ENCODE peak calls at places on chromosomes 11 and 22, in five cellular contexts. D is fibroblast of the aortic adventitia, E is IMR-90, W is keratinocyte, X is MM.1S. M is an unnamed sample.

GRCh38 chr22:44702479-44703219 is 645 bp downstream of the PRR5 start:
- DNase-seq in D (no peak), E (peak), W (no peak), X (no peak), M (no peak)

GRCh38 chr11:10498022-10498400 is 42.9 kb downstream of the AMPD3 start:
- DNase-seq in D (no peak), E (no peak), W (no peak), X (no peak), M (no peak)

GRCh38 chr11:94602430-94603372 is 35.5 kb downstream of the PIWIL4 start:
- DNase-seq in D (peak), E (peak), W (no peak), X (peak), M (no peak)

GRCh38 chr11:75625970-75626691 is 42.7 kb downstream of the MAP6 start:
- DNase-seq in D (peak), E (peak), W (no peak), X (no peak), M (no peak)

GRCh38 chr11:12430912-12431311 is 53.5 kb downstream of the PARVA start:
- DNase-seq in D (peak), E (peak), W (no peak), X (no peak), M (no peak)

GRCh38 chr22:19330865-19331418 is 39.4 kb upstream of the CLTCL1 start:
- DNase-seq in D (no peak), E (no peak), W (no peak), X (no peak), M (no peak)

GRCh38 chr11:125952973-125953372 is 7.1 kb downstream of the VSIG10L2 start:
- DNase-seq in D (peak), E (no peak), W (no peak), X (no peak), M (no peak)

GRCh38 chr22:49380828-49381114 is 446.9 kb downstream of the BRD1 start:
- DNase-seq in D (no peak), E (no peak), W (no peak), X (no peak), M (peak)

GRCh38 chr11:91591021-91591420 is 633.6 kb upstream of the FAT3 start:
- DNase-seq in D (no peak), E (no peak), W (no peak), X (no peak), M (no peak)

GRCh38 chr22:30712094-30712493 is 17.4 kb downstream of the OSBP2 start:
- DNase-seq in D (no peak), E (no peak), W (no peak), X (no peak), M (no peak)

GRCh38 chr11:26333906-26334305 is 2.0 kb downstream of the ANO3 start:
- DNase-seq in D (peak), E (no peak), W (no peak), X (no peak), M (no peak)

GRCh38 chr11:23569547-23569946 is 709.3 kb upstream of the CCDC179 start:
- DNase-seq in D (no peak), E (no peak), W (no peak), X (peak), M (no peak)

GRCh38 chr11:36454551-36454950 is 55.5 kb downstream of the TRAF6 start:
- DNase-seq in D (no peak), E (no peak), W (no peak), X (no peak), M (no peak)

GRCh38 chr11:106482920-106483761 is 405.7 kb downstream of the AASDHPPT start:
- DNase-seq in D (peak), E (peak), W (no peak), X (no peak), M (no peak)

GRCh38 chr11:62555464-62556092 is 9.0 kb upstream of the AHNAK start:
- DNase-seq in D (peak), E (peak), W (no peak), X (peak), M (no peak)

GRCh38 chr11:134385774-134386565 is 26.1 kb downstream of the B3GAT1 start:
- DNase-seq in D (no peak), E (no peak), W (no peak), X (no peak), M (peak)

GRCh38 chr11:14578551-14578956 is 58.4 kb upstream of the PSMA1 start:
- DNase-seq in D (peak), E (peak), W (no peak), X (peak), M (peak)

GRCh38 chr11:75778962-75779361 is 10.4 kb downstream of the DGAT2 start:
- DNase-seq in D (no peak), E (no peak), W (no peak), X (no peak), M (no peak)

GRCh38 chr11:64553554-64554201 is 37.3 kb upstream of the SLC22A12 start:
- DNase-seq in D (peak), E (peak), W (no peak), X (peak), M (peak)

GRCh38 chr11:43638717-43639116 is 41.8 kb upstream of the HSD17B12 start:
- DNase-seq in D (no peak), E (no peak), W (no peak), X (no peak), M (no peak)

GRCh38 chr11:125166347-125166841 is 1.8 kb downstream of the PKNOX2 start:
- DNase-seq in D (peak), E (no peak), W (no peak), X (no peak), M (no peak)

GRCh38 chr11:19753451-19754041 is 40.9 kb downstream of the NAV2 start:
- DNase-seq in D (no peak), E (peak), W (no peak), X (no peak), M (peak)

GRCh38 chr22:37561209-37562048 is 1.1 kb downstream of the CDC42EP1 start:
- DNase-seq in D (peak), E (peak), W (no peak), X (peak), M (no peak)

GRCh38 chr22:44582016-44582415 is 84.0 kb upstream of the RTL6 start:
- DNase-seq in D (no peak), E (no peak), W (no peak), X (no peak), M (no peak)

GRCh38 chr22:45997077-45997774 is 20.3 kb upstream of the WNT7B start:
- DNase-seq in D (peak), E (peak), W (no peak), X (peak), M (peak)

GRCh38 chr11:126969865-126970479 is 30.6 kb downstream of the KIRREL3 start:
- DNase-seq in D (peak), E (peak), W (no peak), X (peak), M (no peak)

GRCh38 chr11:78147807-78148206 is 8.4 kb upstream of the ALG8 start:
- DNase-seq in D (no peak), E (no peak), W (no peak), X (no peak), M (peak)

GRCh38 chr11:125075242-125075625 is 12.1 kb downstream of the SLC37A2 start:
- DNase-seq in D (no peak), E (no peak), W (no peak), X (no peak), M (no peak)

GRCh38 chr11:69567951-69568808 is 72.8 kb upstream of the CCND1 start:
- DNase-seq in D (no peak), E (peak), W (no peak), X (no peak), M (no peak)